ENCODE peak calls at places on chromosomes 1 and 21, in nine cellular contexts. One of them, this sample, is unnamed.

GRCh38 chr1:89590341-89591080 is 42.4 kb upstream of the LRRC8C start:
- DNase-seq in lower leg skin: no peak
- DNase-seq in suprapubic skin: no peak
- DNase-seq in AG04450: no peak
- DNase-seq in heart right ventricle: no peak
- DNase-seq in lung: no peak
- DNase-seq in fibroblast of the aortic adventitia: no peak
- DNase-seq in choroid plexus epithelial cell: peak
- DNase-seq in foreskin fibroblast: no peak
- DNase-seq in this sample: no peak

GRCh38 chr1:173920868-173921267 is 3.7 kb upstream of the SERPINC1 start:
- DNase-seq in lower leg skin: no peak
- DNase-seq in suprapubic skin: no peak
- DNase-seq in AG04450: no peak
- DNase-seq in heart right ventricle: no peak
- DNase-seq in lung: no peak
- DNase-seq in fibroblast of the aortic adventitia: no peak
- DNase-seq in choroid plexus epithelial cell: no peak
- DNase-seq in foreskin fibroblast: no peak
- DNase-seq in this sample: no peak

GRCh38 chr1:192277635-192278034 is 39.2 kb upstream of the RGS21 start:
- DNase-seq in lower leg skin: no peak
- DNase-seq in suprapubic skin: no peak
- DNase-seq in AG04450: no peak
- DNase-seq in heart right ventricle: no peak
- DNase-seq in lung: no peak
- DNase-seq in fibroblast of the aortic adventitia: no peak
- DNase-seq in choroid plexus epithelial cell: no peak
- DNase-seq in foreskin fibroblast: no peak
- DNase-seq in this sample: no peak

GRCh38 chr21:31132574-31133242 is 94.4 kb upstream of the KRTAP19-8 start:
- DNase-seq in lower leg skin: no peak
- DNase-seq in suprapubic skin: no peak
- DNase-seq in AG04450: no peak
- DNase-seq in heart right ventricle: no peak
- DNase-seq in lung: no peak
- DNase-seq in fibroblast of the aortic adventitia: no peak
- DNase-seq in choroid plexus epithelial cell: peak
- DNase-seq in foreskin fibroblast: peak
- DNase-seq in this sample: no peak

GRCh38 chr1:106366627-106367319 is 689.7 kb upstream of the PRMT6 start:
- DNase-seq in lower leg skin: no peak
- DNase-seq in suprapubic skin: no peak
- DNase-seq in AG04450: no peak
- DNase-seq in heart right ventricle: no peak
- DNase-seq in lung: no peak
- DNase-seq in fibroblast of the aortic adventitia: no peak
- DNase-seq in choroid plexus epithelial cell: no peak
- DNase-seq in foreskin fibroblast: no peak
- DNase-seq in this sample: no peak

GRCh38 chr1:158112994-158113758 is 67.5 kb upstream of the CD1D start:
- DNase-seq in lower leg skin: no peak
- DNase-seq in suprapubic skin: no peak
- DNase-seq in AG04450: no peak
- DNase-seq in heart right ventricle: peak
- DNase-seq in lung: no peak
- DNase-seq in fibroblast of the aortic adventitia: no peak
- DNase-seq in choroid plexus epithelial cell: peak
- DNase-seq in foreskin fibroblast: peak
- DNase-seq in this sample: no peak

GRCh38 chr1:40047769-40048168 is 7.2 kb downstream of the CAP1 start:
- DNase-seq in lower leg skin: no peak
- DNase-seq in suprapubic skin: no peak
- DNase-seq in AG04450: no peak
- DNase-seq in heart right ventricle: no peak
- DNase-seq in lung: no peak
- DNase-seq in fibroblast of the aortic adventitia: no peak
- DNase-seq in choroid plexus epithelial cell: no peak
- DNase-seq in foreskin fibroblast: no peak
- DNase-seq in this sample: no peak

GRCh38 chr1:198747127-198747526 is 108.3 kb downstream of the PTPRC start:
- DNase-seq in lower leg skin: no peak
- DNase-seq in suprapubic skin: no peak
- DNase-seq in AG04450: no peak
- DNase-seq in heart right ventricle: no peak
- DNase-seq in lung: no peak
- DNase-seq in fibroblast of the aortic adventitia: no peak
- DNase-seq in choroid plexus epithelial cell: no peak
- DNase-seq in foreskin fibroblast: no peak
- DNase-seq in this sample: no peak

GRCh38 chr1:117366982-117367768 is at the start of gene MAN1A2:
- DNase-seq in lower leg skin: peak
- DNase-seq in suprapubic skin: peak
- DNase-seq in AG04450: no peak
- DNase-seq in heart right ventricle: peak
- DNase-seq in lung: peak
- DNase-seq in fibroblast of the aortic adventitia: peak
- DNase-seq in choroid plexus epithelial cell: peak
- DNase-seq in foreskin fibroblast: peak
- DNase-seq in this sample: peak

GRCh38 chr1:32388641-32389040 is 5.6 kb downstream of the BSDC1 start:
- DNase-seq in lower leg skin: no peak
- DNase-seq in suprapubic skin: no peak
- DNase-seq in AG04450: no peak
- DNase-seq in heart right ventricle: no peak
- DNase-seq in lung: no peak
- DNase-seq in fibroblast of the aortic adventitia: no peak
- DNase-seq in choroid plexus epithelial cell: no peak
- DNase-seq in foreskin fibroblast: no peak
- DNase-seq in this sample: no peak

GRCh38 chr1:220628431-220628830 is 61.7 kb upstream of the C1orf115 start:
- DNase-seq in lower leg skin: no peak
- DNase-seq in suprapubic skin: no peak
- DNase-seq in AG04450: no peak
- DNase-seq in heart right ventricle: no peak
- DNase-seq in lung: no peak
- DNase-seq in fibroblast of the aortic adventitia: no peak
- DNase-seq in choroid plexus epithelial cell: no peak
- DNase-seq in foreskin fibroblast: no peak
- DNase-seq in this sample: no peak

GRCh38 chr1:204959374-204959773 is 83.6 kb upstream of the CNTN2 start:
- DNase-seq in lower leg skin: no peak
- DNase-seq in suprapubic skin: no peak
- DNase-seq in AG04450: no peak
- DNase-seq in heart right ventricle: peak
- DNase-seq in lung: no peak
- DNase-seq in fibroblast of the aortic adventitia: no peak
- DNase-seq in choroid plexus epithelial cell: no peak
- DNase-seq in foreskin fibroblast: no peak
- DNase-seq in this sample: no peak

GRCh38 chr1:25137521-25138395 is 94.5 kb downstream of the SYF2 start:
- DNase-seq in lower leg skin: no peak
- DNase-seq in suprapubic skin: no peak
- DNase-seq in AG04450: no peak
- DNase-seq in heart right ventricle: no peak
- DNase-seq in lung: no peak
- DNase-seq in fibroblast of the aortic adventitia: no peak
- DNase-seq in choroid plexus epithelial cell: peak
- DNase-seq in foreskin fibroblast: no peak
- DNase-seq in this sample: no peak
- H3K4me3 ChIP-seq in lower leg skin: no peak
- H3K4me3 ChIP-seq in suprapubic skin: no peak
- H3K4me3 ChIP-seq in AG04450: no peak
- H3K4me3 ChIP-seq in heart right ventricle: no peak
- H3K4me3 ChIP-seq in lung: no peak
- H3K4me3 ChIP-seq in fibroblast of the aortic adventitia: no peak
- H3K4me3 ChIP-seq in choroid plexus epithelial cell: no peak
- H3K4me3 ChIP-seq in foreskin fibroblast: no peak
- H3K4me3 ChIP-seq in this sample: no peak

GRCh38 chr1:21232044-21232443 is 55.3 kb upstream of the EIF4G3 start:
- DNase-seq in lower leg skin: no peak
- DNase-seq in suprapubic skin: no peak
- DNase-seq in AG04450: no peak
- DNase-seq in heart right ventricle: no peak
- DNase-seq in lung: peak
- DNase-seq in fibroblast of the aortic adventitia: peak
- DNase-seq in choroid plexus epithelial cell: peak
- DNase-seq in foreskin fibroblast: peak
- DNase-seq in this sample: no peak
- TF ChIP-seq CTCF in lower leg skin: no peak
- TF ChIP-seq CTCF in suprapubic skin: peak
- TF ChIP-seq CTCF in AG04450: peak
- TF ChIP-seq CTCF in heart right ventricle: peak
- TF ChIP-seq CTCF in lung: peak
- TF ChIP-seq CTCF in fibroblast of the aortic adventitia: peak
- TF ChIP-seq CTCF in choroid plexus epithelial cell: peak
- TF ChIP-seq CTCF in foreskin fibroblast: peak
- TF ChIP-seq CTCF in this sample: peak

GRCh38 chr1:203128691-203129500 is 1.4 kb downstream of the ADORA1 start:
- DNase-seq in lower leg skin: peak
- DNase-seq in suprapubic skin: peak
- DNase-seq in AG04450: no peak
- DNase-seq in heart right ventricle: no peak
- DNase-seq in lung: no peak
- DNase-seq in fibroblast of the aortic adventitia: no peak
- DNase-seq in choroid plexus epithelial cell: no peak
- DNase-seq in foreskin fibroblast: no peak
- DNase-seq in this sample: no peak

GRCh38 chr1:203127672-203128611 is at the start of gene ADORA1:
- DNase-seq in lower leg skin: peak
- DNase-seq in suprapubic skin: peak
- DNase-seq in AG04450: no peak
- DNase-seq in heart right ventricle: peak
- DNase-seq in lung: peak
- DNase-seq in fibroblast of the aortic adventitia: peak
- DNase-seq in choroid plexus epithelial cell: peak
- DNase-seq in foreskin fibroblast: peak
- DNase-seq in this sample: no peak

GRCh38 chr1:203124546-203125317 is 2.8 kb upstream of the ADORA1 start:
- DNase-seq in lower leg skin: peak
- DNase-seq in suprapubic skin: no peak
- DNase-seq in AG04450: no peak
- DNase-seq in heart right ventricle: no peak
- DNase-seq in lung: no peak
- DNase-seq in fibroblast of the aortic adventitia: peak
- DNase-seq in choroid plexus epithelial cell: no peak
- DNase-seq in foreskin fibroblast: peak
- DNase-seq in this sample: no peak

GRCh38 chr1:203126151-203126865 is 1.2 kb upstream of the ADORA1 start:
- DNase-seq in lower leg skin: peak
- DNase-seq in suprapubic skin: peak
- DNase-seq in AG04450: no peak
- DNase-seq in heart right ventricle: no peak
- DNase-seq in lung: no peak
- DNase-seq in fibroblast of the aortic adventitia: peak
- DNase-seq in choroid plexus epithelial cell: peak
- DNase-seq in foreskin fibroblast: peak
- DNase-seq in this sample: no peak

DNA sequence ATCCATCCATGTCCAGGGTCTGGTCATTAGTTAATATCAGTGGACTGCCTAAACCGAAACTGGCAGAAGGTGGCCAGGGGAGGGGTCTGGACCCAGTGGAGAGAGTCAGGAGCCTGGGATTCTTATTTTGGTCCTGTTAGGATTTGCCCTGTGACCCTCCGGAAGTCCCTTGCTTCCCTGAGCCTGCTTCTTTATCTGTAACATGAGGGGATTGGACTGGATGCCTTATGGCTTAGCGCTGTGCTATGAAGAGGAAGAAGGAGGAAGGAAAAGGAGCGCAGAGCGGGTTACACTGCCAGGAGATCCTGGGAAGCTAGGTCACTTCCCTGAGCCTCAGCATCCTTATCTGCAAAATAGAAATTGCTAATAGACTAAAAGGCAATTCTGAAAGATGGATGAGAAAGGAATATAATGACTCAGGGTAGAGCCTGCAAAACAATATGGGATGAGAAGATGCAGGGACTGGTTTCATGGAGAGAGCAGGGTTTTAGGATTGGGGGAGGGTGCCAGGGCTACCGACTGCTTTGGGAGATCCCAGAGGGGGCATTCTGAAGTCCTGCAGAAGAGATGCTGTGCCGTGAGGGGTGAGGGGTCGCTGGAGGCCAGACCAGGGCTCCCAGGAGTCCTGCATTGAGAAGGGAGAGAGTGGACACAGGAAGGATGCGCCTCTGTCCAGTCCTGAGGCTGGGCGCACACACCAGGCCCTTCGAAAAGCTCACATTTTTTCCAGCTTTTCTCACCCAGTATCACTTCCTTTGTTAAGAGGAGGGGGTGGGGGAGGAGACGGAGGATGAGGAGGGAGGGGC is 457 bp upstream of the ADORA1 start:
- DNase-seq in lower leg skin: peak
- DNase-seq in suprapubic skin: peak
- DNase-seq in AG04450: no peak
- DNase-seq in heart right ventricle: no peak
- DNase-seq in lung: no peak
- DNase-seq in fibroblast of the aortic adventitia: no peak
- DNase-seq in choroid plexus epithelial cell: no peak
- DNase-seq in foreskin fibroblast: no peak
- DNase-seq in this sample: no peak
- H3K4me3 ChIP-seq in lower leg skin: no peak
- H3K4me3 ChIP-seq in suprapubic skin: peak
- H3K4me3 ChIP-seq in AG04450: peak
- H3K4me3 ChIP-seq in heart right ventricle: peak
- H3K4me3 ChIP-seq in lung: no peak
- H3K4me3 ChIP-seq in fibroblast of the aortic adventitia: peak
- H3K4me3 ChIP-seq in choroid plexus epithelial cell: no peak
- H3K4me3 ChIP-seq in foreskin fibroblast: no peak
- H3K4me3 ChIP-seq in this sample: peak

GRCh38 chr1:17648457-17649145 is 106.5 kb upstream of the ACTL8 start:
- DNase-seq in lower leg skin: no peak
- DNase-seq in suprapubic skin: no peak
- DNase-seq in AG04450: no peak
- DNase-seq in heart right ventricle: no peak
- DNase-seq in lung: no peak
- DNase-seq in fibroblast of the aortic adventitia: no peak
- DNase-seq in choroid plexus epithelial cell: no peak
- DNase-seq in foreskin fibroblast: no peak
- DNase-seq in this sample: no peak

GRCh38 chr1:17643861-17644703 is 104.6 kb downstream of the ARHGEF10L start:
- DNase-seq in lower leg skin: no peak
- DNase-seq in suprapubic skin: no peak
- DNase-seq in AG04450: no peak
- DNase-seq in heart right ventricle: no peak
- DNase-seq in lung: no peak
- DNase-seq in fibroblast of the aortic adventitia: no peak
- DNase-seq in choroid plexus epithelial cell: no peak
- DNase-seq in foreskin fibroblast: no peak
- DNase-seq in this sample: no peak

GRCh38 chr1:17649371-17650106 is 105.6 kb upstream of the ACTL8 start:
- DNase-seq in lower leg skin: no peak
- DNase-seq in suprapubic skin: no peak
- DNase-seq in AG04450: no peak
- DNase-seq in heart right ventricle: no peak
- DNase-seq in lung: no peak
- DNase-seq in fibroblast of the aortic adventitia: no peak
- DNase-seq in choroid plexus epithelial cell: no peak
- DNase-seq in foreskin fibroblast: no peak
- DNase-seq in this sample: no peak

GRCh38 chr1:17645512-17645911 is 106.0 kb downstream of the ARHGEF10L start:
- DNase-seq in lower leg skin: no peak
- DNase-seq in suprapubic skin: no peak
- DNase-seq in AG04450: no peak
- DNase-seq in heart right ventricle: no peak
- DNase-seq in lung: no peak
- DNase-seq in fibroblast of the aortic adventitia: no peak
- DNase-seq in choroid plexus epithelial cell: no peak
- DNase-seq in foreskin fibroblast: no peak
- DNase-seq in this sample: no peak

GRCh38 chr1:17646444-17647287 is 107.2 kb downstream of the ARHGEF10L start:
- DNase-seq in lower leg skin: no peak
- DNase-seq in suprapubic skin: no peak
- DNase-seq in AG04450: no peak
- DNase-seq in heart right ventricle: no peak
- DNase-seq in lung: no peak
- DNase-seq in fibroblast of the aortic adventitia: no peak
- DNase-seq in choroid plexus epithelial cell: no peak
- DNase-seq in foreskin fibroblast: no peak
- DNase-seq in this sample: no peak
- TF ChIP-seq CTCF in lower leg skin: no peak
- TF ChIP-seq CTCF in suprapubic skin: no peak
- TF ChIP-seq CTCF in AG04450: no peak
- TF ChIP-seq CTCF in heart right ventricle: no peak
- TF ChIP-seq CTCF in lung: no peak
- TF ChIP-seq CTCF in fibroblast of the aortic adventitia: no peak
- TF ChIP-seq CTCF in choroid plexus epithelial cell: peak
- TF ChIP-seq CTCF in foreskin fibroblast: no peak
- TF ChIP-seq CTCF in this sample: no peak

This sample was measured in retinal pigment epithelial cell.